ENCODE peak calls at places on chromosome 13, in eight cellular contexts. C is NCI-H69; D is T-helper 1 cell; Y is stimulated activated CD4-positive, alpha-beta T cell treated with anti-CD3 and anti-CD28 coated beads, Interleukin-15, amount 100 ng/mL, for 1 hour; J is brain microvascular endothelial cell; P is GM06990; R is cardiac muscle cell; F is mesenchymal stem cell. Q is an unnamed sample.

GRCh38 chr13:74210693-74211393 is 76.6 kb upstream of the KLF12 start:
- DNase-seq in C (peak; percentile 80), D (no peak), Y (no peak), J (peak; percentile 98), P (no peak), R (peak; percentile 95), F (peak; percentile 93), Q (peak; percentile 53)

GRCh38 chr13:27562457-27562856 is 57.9 kb downstream of the LNX2 start:
- DNase-seq in C (no peak), D (no peak), Y (no peak), J (no peak), P (no peak), R (no peak), F (no peak), Q (no peak)

GRCh38 chr13:22936228-22936627 is 244.6 kb upstream of the SGCG start:
- DNase-seq in C (no peak), D (no peak), Y (no peak), J (no peak), P (no peak), R (no peak), F (no peak), Q (no peak)

GRCh38 chr13:92827503-92827902 is 399.1 kb upstream of the GPC6 start:
- DNase-seq in C (peak; percentile 19), D (no peak), Y (no peak), J (no peak), P (no peak), R (no peak), F (no peak), Q (no peak)

GRCh38 chr13:113951246-113951999 is 22.5 kb downstream of the C13orf46 start:
- DNase-seq in C (peak; percentile 53), D (peak; percentile 25), Y (peak; percentile 46), J (peak; percentile 31), P (peak; percentile 74), R (peak; percentile 89), F (peak; percentile 78), Q (peak; percentile 95)

GRCh38 chr13:29453657-29454056 is 141.8 kb downstream of the SLC7A1 start:
- DNase-seq in C (no peak), D (no peak), Y (no peak), J (no peak), P (no peak), R (no peak), F (no peak), Q (no peak)

GRCh38 chr13:44601596-44601995 is 25.5 kb upstream of the TSC22D1 start:
- DNase-seq in C (no peak), D (no peak), Y (no peak), J (no peak), P (no peak), R (no peak), F (no peak), Q (no peak)

GRCh38 chr13:109764474-109765292 is 21.7 kb downstream of the IRS2 start:
- DNase-seq in C (peak; percentile 72), D (no peak), Y (no peak), J (no peak), P (no peak), R (no peak), F (peak; percentile 47), Q (no peak)

GRCh38 chr13:76148374-76148773 is 512.2 kb downstream of the LMO7 start:
- DNase-seq in C (peak; percentile 55), D (no peak), Y (no peak), J (no peak), P (no peak), R (no peak), F (no peak), Q (no peak)

GRCh38 chr13:20064128-20064527 is 96.7 kb downstream of the GJA3 start:
- DNase-seq in C (no peak), D (no peak), Y (no peak), J (peak; percentile 64), P (no peak), R (peak; percentile 24), F (peak; percentile 53), Q (no peak)

GRCh38 chr13:59120297-59120843 is 1043.4 kb downstream of the DIAPH3 start:
- DNase-seq in C (peak; percentile 47), D (no peak), Y (no peak), J (no peak), P (no peak), R (peak; percentile 31), F (peak; percentile 50), Q (no peak)

GRCh38 chr13:109156181-109156935 is 526.9 kb downstream of the MYO16 start:
- DNase-seq in C (no peak), D (no peak), Y (no peak), J (peak; percentile 45), P (no peak), R (peak; percentile 88), F (peak; percentile 85), Q (no peak)

GRCh38 chr13:25717798-25718197 is 334.0 kb downstream of the SHISA2 start:
- DNase-seq in C (no peak), D (no peak), Y (no peak), J (no peak), P (no peak), R (no peak), F (no peak), Q (no peak)

GRCh38 chr13:106183410-106184128 is 351.9 kb downstream of the EFNB2 start:
- DNase-seq in C (peak; percentile 57), D (no peak), Y (no peak), J (no peak), P (no peak), R (no peak), F (no peak), Q (peak; percentile 87)

GRCh38 chr13:48415516-48415915 is 2.6 kb upstream of the LPAR6 start:
- DNase-seq in C (no peak), D (no peak), Y (no peak), J (no peak), P (no peak), R (no peak), F (no peak), Q (no peak)

GRCh38 chr13:20714161-20714560 is 10.7 kb downstream of the IL17D start:
- DNase-seq in C (no peak), D (no peak), Y (no peak), J (no peak), P (no peak), R (peak; percentile 45), F (no peak), Q (no peak)

GRCh38 chr13:94778986-94779385 is 66.6 kb upstream of the SOX21 start:
- DNase-seq in C (no peak), D (no peak), Y (no peak), J (no peak), P (no peak), R (no peak), F (no peak), Q (no peak)

GRCh38 chr13:22126433-22127021 is 455.7 kb downstream of the FGF9 start:
- DNase-seq in C (no peak), D (no peak), Y (no peak), J (no peak), P (no peak), R (no peak), F (no peak), Q (no peak)

GRCh38 chr13:53042897-53043296 is 14.3 kb downstream of the OLFM4 start:
- DNase-seq in C (no peak), D (no peak), Y (no peak), J (no peak), P (no peak), R (no peak), F (no peak), Q (no peak)

GRCh38 chr13:113935081-113935511 is 38.8 kb downstream of the C13orf46 start:
- DNase-seq in C (peak; percentile 49), D (no peak), Y (no peak), J (no peak), P (no peak), R (peak; percentile 33), F (no peak), Q (no peak)

GRCh38 chr13:112215871-112216270 is 148.9 kb downstream of the SOX1 start:
- DNase-seq in C (no peak), D (no peak), Y (no peak), J (no peak), P (no peak), R (no peak), F (no peak), Q (no peak)

GRCh38 chr13:77306458-77306857 is 20.4 kb downstream of the MYCBP2 start:
- DNase-seq in C (peak; percentile 32), D (no peak), Y (no peak), J (no peak), P (no peak), R (no peak), F (no peak), Q (peak; percentile 5)

GRCh38 chr13:97720881-97721280 is 232.6 kb upstream of the IPO5 start:
- DNase-seq in C (no peak), D (no peak), Y (no peak), J (no peak), P (no peak), R (no peak), F (no peak), Q (no peak)

GRCh38 chr13:76570485-76570884 is 315.7 kb downstream of the KCTD12 start:
- DNase-seq in C (no peak), D (no peak), Y (no peak), J (no peak), P (no peak), R (no peak), F (no peak), Q (no peak)

GRCh38 chr13:26656919-26657318 is 99.4 kb downstream of the WASF3 start:
- DNase-seq in C (peak; percentile 26), D (no peak), Y (no peak), J (peak; percentile 29), P (no peak), R (peak; percentile 50), F (peak; percentile 73), Q (peak; percentile 70)

GRCh38 chr13:74464656-74465055 is 330.5 kb upstream of the KLF12 start:
- DNase-seq in C (peak; percentile 78), D (no peak), Y (no peak), J (no peak), P (no peak), R (no peak), F (no peak), Q (no peak)

GRCh38 chr13:32134241-32134801 is 102.7 kb downstream of the FRY start:
- DNase-seq in C (no peak), D (no peak), Y (no peak), J (no peak), P (no peak), R (no peak), F (peak; percentile 43), Q (no peak)

GRCh38 chr13:114012141-114012540 is 38.3 kb upstream of the C13orf46 start:
- DNase-seq in C (no peak), D (no peak), Y (no peak), J (no peak), P (no peak), R (no peak), F (no peak), Q (no peak)

GRCh38 chr13:94182185-94182761 is 297.2 kb downstream of the DCT start:
- DNase-seq in C (no peak), D (no peak), Y (no peak), J (no peak), P (no peak), R (no peak), F (no peak), Q (no peak)

GRCh38 chr13:112245179-112245724 is 130.9 kb upstream of the SPACA7 start:
- DNase-seq in C (no peak), D (no peak), Y (no peak), J (no peak), P (no peak), R (no peak), F (no peak), Q (no peak)

GRCh38 chr13:52450793-52451116 is 321 bp upstream of the VPS36 start:
- DNase-seq in C (no peak), D (no peak), Y (no peak), J (no peak), P (no peak), R (no peak), F (no peak), Q (no peak)

GRCh38 chr13:22482496-22483000 is 698.2 kb upstream of the SGCG start:
- DNase-seq in C (no peak), D (no peak), Y (no peak), J (no peak), P (no peak), R (no peak), F (no peak), Q (no peak)

GRCh38 chr13:57631607-57632275 is at the start of gene PCDH17:
- DNase-seq in C (peak; percentile 70), D (no peak), Y (no peak), J (peak; percentile 25), P (no peak), R (peak; percentile 51), F (peak; percentile 86), Q (no peak)

GRCh38 chr13:45121421-45121820 is 1.1 kb downstream of the GTF2F2 start:
- DNase-seq in C (peak; percentile 7), D (no peak), Y (no peak), J (peak; percentile 9), P (peak; percentile 15), R (peak; percentile 40), F (peak; percentile 59), Q (peak; percentile 64)